ENCODE peak calls at places on chromosomes 6 and 20, in seven cellular contexts. One of them, this sample, is unnamed.

GRCh38 chr20:52992632-52993031 is 20.5 kb downstream of the TSHZ2 start:
- DNase-seq in left ventricle myocardium inferior: no peak
- DNase-seq in mesendoderm: no peak
- DNase-seq in tibial artery: no peak
- DNase-seq in ascending aorta: no peak
- DNase-seq in right atrium auricular region: no peak
- DNase-seq in HCT116: no peak
- DNase-seq in this sample: no peak

GRCh38 chr20:57326667-57327455 is 2.7 kb upstream of the SPO11 start:
- DNase-seq in left ventricle myocardium inferior: no peak
- DNase-seq in mesendoderm: peak
- DNase-seq in tibial artery: no peak
- DNase-seq in ascending aorta: no peak
- DNase-seq in right atrium auricular region: peak
- DNase-seq in HCT116: peak
- DNase-seq in this sample: no peak

GRCh38 chr6:56050530-56050929 is 175.1 kb upstream of the BMP5 start:
- DNase-seq in left ventricle myocardium inferior: no peak
- DNase-seq in mesendoderm: no peak
- DNase-seq in tibial artery: no peak
- DNase-seq in ascending aorta: no peak
- DNase-seq in right atrium auricular region: no peak
- DNase-seq in HCT116: no peak
- DNase-seq in this sample: no peak

GRCh38 chr20:15942130-15942529 is 631.1 kb downstream of the KIF16B start:
- DNase-seq in left ventricle myocardium inferior: no peak
- DNase-seq in mesendoderm: peak
- DNase-seq in tibial artery: no peak
- DNase-seq in ascending aorta: no peak
- DNase-seq in right atrium auricular region: no peak
- DNase-seq in HCT116: no peak
- DNase-seq in this sample: no peak

GRCh38 chr20:4949833-4950178 is 51.5 kb downstream of the SLC23A2 start:
- DNase-seq in left ventricle myocardium inferior: no peak
- DNase-seq in mesendoderm: peak
- DNase-seq in tibial artery: no peak
- DNase-seq in ascending aorta: no peak
- DNase-seq in right atrium auricular region: no peak
- DNase-seq in HCT116: no peak
- DNase-seq in this sample: no peak

GRCh38 chr20:50434653-50435396 is 75.4 kb upstream of the PTPN1 start:
- DNase-seq in left ventricle myocardium inferior: no peak
- DNase-seq in mesendoderm: peak
- DNase-seq in tibial artery: no peak
- DNase-seq in ascending aorta: no peak
- DNase-seq in right atrium auricular region: no peak
- DNase-seq in HCT116: no peak
- DNase-seq in this sample: peak

GRCh38 chr20:49810491-49811190 is 2.0 kb upstream of the SLC9A8 start:
- DNase-seq in left ventricle myocardium inferior: no peak
- DNase-seq in mesendoderm: peak
- DNase-seq in tibial artery: no peak
- DNase-seq in ascending aorta: no peak
- DNase-seq in right atrium auricular region: no peak
- DNase-seq in HCT116: no peak
- DNase-seq in this sample: no peak

GRCh38 chr20:3798405-3798768 is 2.3 kb downstream of the CDC25B start:
- DNase-seq in left ventricle myocardium inferior: no peak
- DNase-seq in mesendoderm: no peak
- DNase-seq in tibial artery: no peak
- DNase-seq in ascending aorta: no peak
- DNase-seq in right atrium auricular region: no peak
- DNase-seq in HCT116: no peak
- DNase-seq in this sample: no peak

GRCh38 chr6:43798688-43799444 is 28.9 kb downstream of the VEGFA start:
- DNase-seq in left ventricle myocardium inferior: peak
- DNase-seq in mesendoderm: peak
- DNase-seq in tibial artery: no peak
- DNase-seq in ascending aorta: no peak
- DNase-seq in right atrium auricular region: peak
- DNase-seq in HCT116: peak
- DNase-seq in this sample: no peak

GRCh38 chr20:23636908-23637281 is 860 bp downstream of the CST3 start:
- DNase-seq in left ventricle myocardium inferior: no peak
- DNase-seq in mesendoderm: no peak
- DNase-seq in tibial artery: no peak
- DNase-seq in ascending aorta: no peak
- DNase-seq in right atrium auricular region: no peak
- DNase-seq in HCT116: no peak
- DNase-seq in this sample: no peak

GRCh38 chr6:4017847-4018193 is 61.1 kb downstream of the FAM217A start:
- DNase-seq in left ventricle myocardium inferior: no peak
- DNase-seq in mesendoderm: peak
- DNase-seq in tibial artery: no peak
- DNase-seq in ascending aorta: no peak
- DNase-seq in right atrium auricular region: no peak
- DNase-seq in HCT116: peak
- DNase-seq in this sample: no peak

GRCh38 chr6:111823831-111824607 is 49.2 kb downstream of the FYN start:
- DNase-seq in left ventricle myocardium inferior: no peak
- DNase-seq in mesendoderm: peak
- DNase-seq in tibial artery: no peak
- DNase-seq in ascending aorta: no peak
- DNase-seq in right atrium auricular region: no peak
- DNase-seq in HCT116: no peak
- DNase-seq in this sample: peak

GRCh38 chr20:62477669-62478450 is 2.1 kb upstream of the GATA5 start:
- DNase-seq in left ventricle myocardium inferior: no peak
- DNase-seq in mesendoderm: no peak
- DNase-seq in tibial artery: no peak
- DNase-seq in ascending aorta: no peak
- DNase-seq in right atrium auricular region: no peak
- DNase-seq in HCT116: no peak
- DNase-seq in this sample: no peak

GRCh38 chr20:51563597-51564332 is 21.2 kb upstream of the NFATC2 start:
- DNase-seq in left ventricle myocardium inferior: peak
- DNase-seq in mesendoderm: peak
- DNase-seq in tibial artery: peak
- DNase-seq in ascending aorta: peak
- DNase-seq in right atrium auricular region: peak
- DNase-seq in HCT116: peak
- DNase-seq in this sample: peak

GRCh38 chr6:152587473-152587872 is 49.7 kb downstream of the SYNE1 start:
- DNase-seq in left ventricle myocardium inferior: no peak
- DNase-seq in mesendoderm: no peak
- DNase-seq in tibial artery: no peak
- DNase-seq in ascending aorta: no peak
- DNase-seq in right atrium auricular region: no peak
- DNase-seq in HCT116: no peak
- DNase-seq in this sample: no peak

GRCh38 chr6:113767985-113768384 is 89.2 kb upstream of the MARCKS start:
- DNase-seq in left ventricle myocardium inferior: no peak
- DNase-seq in mesendoderm: no peak
- DNase-seq in tibial artery: no peak
- DNase-seq in ascending aorta: no peak
- DNase-seq in right atrium auricular region: no peak
- DNase-seq in HCT116: no peak
- DNase-seq in this sample: no peak

GRCh38 chr20:50578061-50578777 is 68.0 kb downstream of the PTPN1 start:
- DNase-seq in left ventricle myocardium inferior: no peak
- DNase-seq in mesendoderm: no peak
- DNase-seq in tibial artery: no peak
- DNase-seq in ascending aorta: peak
- DNase-seq in right atrium auricular region: no peak
- DNase-seq in HCT116: no peak
- DNase-seq in this sample: no peak

GRCh38 chr6:132058975-132059374 is 107.8 kb upstream of the CCN2 start:
- DNase-seq in left ventricle myocardium inferior: no peak
- DNase-seq in mesendoderm: no peak
- DNase-seq in tibial artery: no peak
- DNase-seq in ascending aorta: no peak
- DNase-seq in right atrium auricular region: no peak
- DNase-seq in HCT116: no peak
- DNase-seq in this sample: no peak

GRCh38 chr6:7769702-7770101 is 43.8 kb downstream of the BMP6 start:
- DNase-seq in left ventricle myocardium inferior: no peak
- DNase-seq in mesendoderm: no peak
- DNase-seq in tibial artery: no peak
- DNase-seq in ascending aorta: no peak
- DNase-seq in right atrium auricular region: no peak
- DNase-seq in HCT116: no peak
- DNase-seq in this sample: no peak

GRCh38 chr6:119078449-119079287 is at the start of gene FAM184A:
- DNase-seq in left ventricle myocardium inferior: peak
- DNase-seq in mesendoderm: peak
- DNase-seq in tibial artery: peak
- DNase-seq in ascending aorta: peak
- DNase-seq in right atrium auricular region: no peak
- DNase-seq in HCT116: peak
- DNase-seq in this sample: no peak

DNA sequence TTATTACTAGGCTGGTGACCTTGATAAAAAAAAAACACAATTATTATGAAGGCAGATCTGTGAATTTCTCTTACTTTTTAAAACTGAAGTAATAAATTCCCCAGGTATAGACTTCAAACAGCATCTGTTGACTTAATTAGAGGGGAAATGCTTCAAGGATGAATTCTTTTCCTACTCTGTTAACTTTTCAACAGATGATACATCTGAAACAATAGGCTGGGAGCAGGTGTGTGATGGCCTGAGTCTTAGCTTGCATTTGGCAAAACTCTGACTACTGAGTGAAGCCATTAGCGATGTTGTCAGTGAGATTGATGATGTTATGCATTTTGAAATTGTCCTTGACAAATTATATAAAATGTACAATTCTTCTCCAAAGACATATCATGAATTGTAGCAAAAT is 39.7 kb upstream of the OGFRL1 start:
- DNase-seq in left ventricle myocardium inferior: no peak
- DNase-seq in mesendoderm: no peak
- DNase-seq in tibial artery: no peak
- DNase-seq in ascending aorta: no peak
- DNase-seq in right atrium auricular region: no peak
- DNase-seq in HCT116: no peak
- DNase-seq in this sample: no peak
- H3K27ac ChIP-seq in left ventricle myocardium inferior: peak
- H3K27ac ChIP-seq in mesendoderm: no peak
- H3K27ac ChIP-seq in tibial artery: no peak
- H3K27ac ChIP-seq in ascending aorta: no peak
- H3K27ac ChIP-seq in right atrium auricular region: no peak
- H3K27ac ChIP-seq in HCT116: no peak
- H3K27ac ChIP-seq in this sample: no peak

DNA sequence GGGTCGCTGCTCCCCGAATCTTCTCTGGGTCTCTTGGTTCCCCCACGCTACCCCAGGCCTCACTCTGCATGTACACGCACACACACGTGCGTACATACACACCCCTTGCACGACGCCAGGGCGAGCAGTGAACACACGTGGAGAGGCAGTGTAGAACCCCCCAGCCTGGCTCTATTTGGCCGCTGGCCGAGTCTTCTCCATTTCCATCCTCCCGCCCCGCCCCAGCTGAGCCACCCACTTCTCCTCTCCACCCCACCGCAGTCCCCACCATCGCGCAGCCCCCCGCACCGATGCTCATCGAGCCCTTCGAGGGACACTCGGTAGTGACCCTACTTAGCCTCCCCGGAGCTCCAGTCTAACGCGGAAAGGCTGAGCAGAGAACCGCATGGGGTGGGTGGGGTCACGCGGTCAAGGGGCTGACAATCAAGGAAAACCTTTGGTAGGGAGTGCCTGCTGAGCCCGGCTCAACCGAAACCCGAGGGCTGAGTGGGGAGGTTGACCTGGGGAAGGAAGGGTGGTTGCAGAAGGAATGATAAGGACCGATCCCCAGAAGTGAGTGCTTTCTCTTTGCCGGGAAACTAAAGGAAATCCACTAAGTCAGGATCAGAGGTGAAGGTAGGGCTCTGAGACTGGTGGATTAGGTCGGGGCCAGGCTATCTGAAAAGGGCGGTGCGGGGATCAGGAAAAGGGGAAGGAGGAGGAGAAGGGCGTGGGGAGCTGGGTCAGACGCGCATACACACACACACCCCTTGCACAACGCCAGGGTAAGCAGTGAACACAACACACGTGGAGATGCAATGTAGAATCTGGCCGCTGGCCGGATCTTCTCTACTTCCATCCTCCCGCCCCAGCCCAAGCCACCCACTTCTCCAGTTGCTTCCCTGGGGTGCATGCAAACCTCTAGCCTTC is 49.8 kb downstream of the CPXM1 start:
- DNase-seq in left ventricle myocardium inferior: no peak
- DNase-seq in mesendoderm: peak
- DNase-seq in tibial artery: peak
- DNase-seq in ascending aorta: peak
- DNase-seq in right atrium auricular region: peak
- DNase-seq in HCT116: no peak
- DNase-seq in this sample: no peak
- H3K4me3 ChIP-seq in left ventricle myocardium inferior: peak
- H3K4me3 ChIP-seq in mesendoderm: no peak
- H3K4me3 ChIP-seq in tibial artery: peak
- H3K4me3 ChIP-seq in ascending aorta: peak
- H3K4me3 ChIP-seq in right atrium auricular region: no peak
- H3K4me3 ChIP-seq in HCT116: no peak
- H3K4me3 ChIP-seq in this sample: no peak

GRCh38 chr6:89321571-89321970 is 6.5 kb upstream of the GABRR2 start:
- DNase-seq in left ventricle myocardium inferior: no peak
- DNase-seq in mesendoderm: no peak
- DNase-seq in tibial artery: no peak
- DNase-seq in ascending aorta: no peak
- DNase-seq in right atrium auricular region: no peak
- DNase-seq in HCT116: no peak
- DNase-seq in this sample: no peak
- H3K27ac ChIP-seq in left ventricle myocardium inferior: no peak
- H3K27ac ChIP-seq in mesendoderm: no peak
- H3K27ac ChIP-seq in tibial artery: no peak
- H3K27ac ChIP-seq in ascending aorta: no peak
- H3K27ac ChIP-seq in right atrium auricular region: no peak
- H3K27ac ChIP-seq in HCT116: no peak
- H3K27ac ChIP-seq in this sample: no peak

GRCh38 chr6:150417247-150417646 is 48.4 kb downstream of the IYD start:
- DNase-seq in left ventricle myocardium inferior: no peak
- DNase-seq in mesendoderm: no peak
- DNase-seq in tibial artery: no peak
- DNase-seq in ascending aorta: no peak
- DNase-seq in right atrium auricular region: no peak
- DNase-seq in HCT116: no peak
- DNase-seq in this sample: no peak

GRCh38 chr6:150420428-150420827 is 51.6 kb downstream of the IYD start:
- DNase-seq in left ventricle myocardium inferior: no peak
- DNase-seq in mesendoderm: no peak
- DNase-seq in tibial artery: no peak
- DNase-seq in ascending aorta: no peak
- DNase-seq in right atrium auricular region: no peak
- DNase-seq in HCT116: no peak
- DNase-seq in this sample: no peak

GRCh38 chr6:150417899-150418824 is 49.4 kb downstream of the IYD start:
- DNase-seq in left ventricle myocardium inferior: no peak
- DNase-seq in mesendoderm: peak
- DNase-seq in tibial artery: no peak
- DNase-seq in ascending aorta: no peak
- DNase-seq in right atrium auricular region: no peak
- DNase-seq in HCT116: peak
- DNase-seq in this sample: peak

GRCh38 chr6:150420926-150421325 is 52.1 kb downstream of the IYD start:
- DNase-seq in left ventricle myocardium inferior: no peak
- DNase-seq in mesendoderm: no peak
- DNase-seq in tibial artery: no peak
- DNase-seq in ascending aorta: no peak
- DNase-seq in right atrium auricular region: no peak
- DNase-seq in HCT116: no peak
- DNase-seq in this sample: no peak

GRCh38 chr6:150418825-150419594 is 50.2 kb downstream of the IYD start:
- DNase-seq in left ventricle myocardium inferior: peak
- DNase-seq in mesendoderm: peak
- DNase-seq in tibial artery: peak
- DNase-seq in ascending aorta: peak
- DNase-seq in right atrium auricular region: peak
- DNase-seq in HCT116: peak
- DNase-seq in this sample: no peak
- H3K4me3 ChIP-seq in left ventricle myocardium inferior: peak
- H3K4me3 ChIP-seq in mesendoderm: no peak
- H3K4me3 ChIP-seq in tibial artery: peak
- H3K4me3 ChIP-seq in ascending aorta: peak
- H3K4me3 ChIP-seq in right atrium auricular region: peak
- H3K4me3 ChIP-seq in HCT116: peak
- H3K4me3 ChIP-seq in this sample: peak

This sample was measured in AG04450.